ENCODE peak calls at places on chromosomes 12 and 14, in ten cellular contexts. P, V, I, S, Q, T, A, K, B and W are unnamed samples.
A peak's percentile ranks its signal among the peaks of the same experiment; 100 is the strongest.

GRCh38 chr12:118102070-118102469 is 1.7 kb downstream of the VSIG10 start:
- DNase-seq in K (peak; percentile 47), V (no peak), B (no peak), S (no peak), P (no peak), A (no peak), Q (no peak), T (peak; percentile 29), I (no peak), W (peak; percentile 9)

GRCh38 chr12:76450690-76451089 is 102.5 kb upstream of the BBS10 start:
- DNase-seq in A (no peak), T (peak; percentile 35), S (peak; percentile 90), B (peak; percentile 83), V (no peak), Q (no peak), I (no peak), P (no peak), K (no peak), W (no peak)

GRCh38 chr12:120726961-120727360 is 1.3 kb downstream of the ACADS start:
- DNase-seq in S (no peak), Q (no peak), A (no peak), I (no peak), P (no peak), T (no peak), V (no peak), B (no peak), K (no peak), W (no peak)

GRCh38 chr12:68264864-68265256 is 11.5 kb upstream of the IL22 start:
- DNase-seq in K (no peak), T (peak; percentile 61), I (no peak), S (peak; percentile 58), A (no peak), P (no peak), V (no peak), B (peak; percentile 53), Q (no peak), W (no peak)

GRCh38 chr14:66240112-66240511 is 246.1 kb upstream of the CCDC196 start:
- DNase-seq in B (no peak), Q (no peak), V (no peak), T (peak; percentile 5), S (peak; percentile 0), K (no peak), P (no peak), I (no peak), A (no peak), W (no peak)

GRCh38 chr14:32469388-32470160 is 140.5 kb downstream of the AKAP6 start:
- DNase-seq in V (peak; percentile 49), T (peak; percentile 63), B (peak; percentile 82), A (no peak), Q (no peak), I (peak; percentile 37), K (no peak), P (no peak), S (peak; percentile 78), W (no peak)

GRCh38 chr12:115375188-115375991 is 691.4 kb upstream of the TBX3 start:
- DNase-seq in P (no peak), K (no peak), T (peak; percentile 78), Q (no peak), A (no peak), S (peak; percentile 67), V (no peak), I (peak; percentile 39), B (peak; percentile 63), W (no peak)

GRCh38 chr14:59274991-59275391 is 86.5 kb downstream of the DAAM1 start:
- DNase-seq in S (no peak), Q (no peak), V (peak; percentile 47), P (no peak), I (peak; percentile 18), B (no peak), K (peak; percentile 28), A (no peak), T (no peak), W (no peak)

GRCh38 chr12:4322789-4323188 is 1.8 kb downstream of the TIGAR start:
- DNase-seq in I (no peak), A (no peak), K (no peak), Q (no peak), B (no peak), V (no peak), P (no peak), T (no peak), S (no peak), W (no peak)

GRCh38 chr12:1803736-1804135 is 16.6 kb upstream of the LRTM2 start:
- DNase-seq in V (no peak), T (no peak), Q (no peak), A (no peak), P (no peak), I (no peak), K (no peak), S (no peak), B (no peak), W (no peak)

GRCh38 chr12:4957781-4958180 is 48.1 kb downstream of the KCNA1 start:
- DNase-seq in Q (no peak), K (no peak), A (no peak), T (no peak), P (no peak), V (no peak), S (no peak), B (no peak), I (no peak), W (no peak)

DNA sequence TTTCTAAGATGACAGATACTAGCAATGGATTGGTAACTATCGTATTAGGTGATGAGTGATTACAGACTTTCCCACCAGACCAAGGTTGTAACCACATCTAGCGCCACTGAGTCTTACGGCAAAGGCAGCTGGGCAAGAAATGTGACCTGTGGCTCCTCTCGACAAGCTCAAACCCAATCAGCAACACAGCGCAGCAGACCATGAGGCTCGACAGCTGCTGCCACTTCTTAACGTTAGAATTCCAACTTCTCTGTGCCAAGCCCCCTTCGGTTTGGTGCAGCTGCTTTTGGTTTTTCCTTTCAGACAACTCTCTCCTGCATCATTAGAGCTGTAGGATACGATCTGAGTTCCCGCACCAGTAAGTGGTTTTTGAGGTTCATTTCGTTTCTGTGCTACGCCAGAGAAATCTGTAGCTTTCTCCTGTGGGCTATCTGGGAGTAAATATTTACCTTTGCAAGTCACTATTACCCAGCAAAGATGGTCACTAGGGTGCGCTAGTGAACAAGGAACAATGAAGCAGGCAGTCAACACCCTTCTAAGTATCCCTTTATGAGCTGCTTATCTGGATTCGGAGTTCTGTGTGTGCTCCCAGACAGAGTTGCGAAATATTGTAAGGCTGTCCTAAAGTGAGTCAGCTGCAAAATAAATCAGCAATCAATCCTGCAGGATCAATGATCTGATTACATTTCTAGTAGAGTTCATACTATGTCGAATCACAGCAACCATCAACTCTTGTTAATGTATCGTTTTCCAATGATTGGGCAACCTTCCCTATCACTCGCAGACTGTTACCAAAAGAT is 133.8 kb downstream of the KCNK10 start:
- DNase-seq in A (no peak), V (peak; percentile 87), P (peak; percentile 98), I (peak; percentile 79), S (peak; percentile 95), K (peak; percentile 80), Q (peak; percentile 54), B (peak; percentile 87), T (peak; percentile 86), W (peak; percentile 82)
- TF ChIP-seq CTCF in A (no peak), V (peak; percentile 91), P (peak; percentile 31), I (peak; percentile 62), S (peak; percentile 86), K (peak; percentile 81), Q (peak; percentile 21), B (peak; percentile 80), T (peak; percentile 78), W (peak; percentile 32)

DNA sequence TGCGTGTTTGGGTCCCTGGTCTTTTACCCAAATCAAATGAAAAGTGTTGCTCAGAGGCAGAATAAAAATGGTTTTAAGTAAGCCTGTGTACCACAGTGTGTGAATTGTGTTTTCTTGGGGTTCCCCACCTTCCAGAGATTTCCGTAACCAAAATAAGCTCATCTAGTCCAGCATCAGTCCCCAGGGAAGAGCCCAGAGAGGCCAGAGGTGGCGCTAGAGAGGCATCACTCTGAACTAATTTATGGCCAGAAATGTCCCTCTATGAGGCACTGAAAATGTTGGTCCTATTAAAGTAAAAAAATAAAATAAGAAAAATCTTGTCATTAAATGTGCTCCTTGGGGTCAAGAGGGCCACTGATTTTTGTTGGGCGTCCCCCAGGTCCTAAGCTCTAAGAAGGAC is 24.9 kb upstream of the PRKAB1 start:
- DNase-seq in S (no peak), I (peak; percentile 20), P (no peak), A (no peak), V (peak; percentile 41), K (peak; percentile 53), T (no peak), B (no peak), Q (no peak), W (peak; percentile 32)
- TF ChIP-seq CTCF in S (peak; percentile 38), I (peak; percentile 71), P (no peak), A (no peak), V (peak; percentile 65), K (peak; percentile 81), T (no peak), B (no peak), Q (no peak), W (peak; percentile 57)

GRCh38 chr12:15208140-15208539 is 13.1 kb downstream of the RERG start:
- DNase-seq in P (no peak), Q (no peak), A (no peak), I (peak; percentile 6), B (peak; percentile 36), T (peak; percentile 39), K (no peak), S (peak; percentile 65), V (no peak), W (no peak)
- TF ChIP-seq CTCF in P (peak; percentile 31), Q (no peak), A (no peak), I (no peak), B (peak; percentile 28), T (peak; percentile 11), K (peak; percentile 54), S (peak; percentile 44), V (peak; percentile 35), W (peak; percentile 60)

GRCh38 chr12:93896427-93896826 is 219.3 kb downstream of the CRADD start:
- DNase-seq in V (peak; percentile 8), Q (no peak), P (no peak), T (no peak), A (no peak), S (no peak), B (no peak), I (no peak), K (no peak), W (no peak)
- TF ChIP-seq CTCF in V (peak; percentile 36), Q (no peak), P (no peak), T (no peak), A (no peak), S (peak; percentile 26), B (no peak), I (no peak), K (peak; percentile 48), W (peak; percentile 55)

GRCh38 chr12:72141381-72141780 is 130.8 kb upstream of the TRHDE start:
- DNase-seq in I (peak; percentile 44), P (no peak), T (peak; percentile 7), V (no peak), S (peak; percentile 1), Q (no peak), K (no peak), B (peak; percentile 20), A (no peak), W (no peak)
- TF ChIP-seq CTCF in I (peak; percentile 38), P (no peak), T (peak; percentile 12), V (peak; percentile 17), S (no peak), Q (no peak), K (peak; percentile 35), B (peak; percentile 26), A (no peak), W (peak; percentile 35)